ENCODE peak calls at places on chromosomes 16 and 17, in nine cellular contexts. One of them, this sample, is unnamed.

GRCh38 chr17:71110326-71110725 is 941.0 kb downstream of the KCNJ2 start:
- DNase-seq in vagina: no peak
- DNase-seq in thoracic aorta: no peak
- DNase-seq in uterus: no peak
- DNase-seq in H9: no peak
- DNase-seq in heart left ventricle: no peak
- DNase-seq in cardiac muscle cell: no peak
- DNase-seq in SJSA1: no peak
- DNase-seq in kidney: no peak
- DNase-seq in this sample: no peak

GRCh38 chr17:1779571-1780074 is 17.8 kb downstream of the SERPINF1 start:
- DNase-seq in uterus: peak; percentile 91
- DNase-seq in thoracic aorta: no peak
- DNase-seq in kidney: peak; percentile 84
- DNase-seq in heart left ventricle: peak; percentile 80
- DNase-seq in SJSA1: peak; percentile 80
- DNase-seq in cardiac muscle cell: peak; percentile 99
- DNase-seq in H9: no peak
- DNase-seq in vagina: no peak
- DNase-seq in this sample: peak; percentile 87

GRCh38 chr16:56477096-56477878 is 25.9 kb downstream of the OGFOD1 start:
- DNase-seq in SJSA1: peak; percentile 32
- DNase-seq in heart left ventricle: no peak
- DNase-seq in kidney: no peak
- DNase-seq in vagina: no peak
- DNase-seq in cardiac muscle cell: peak; percentile 86
- DNase-seq in uterus: no peak
- DNase-seq in H9: no peak
- DNase-seq in thoracic aorta: peak; percentile 8
- DNase-seq in this sample: no peak

GRCh38 chr16:47196457-47196856 is 52.7 kb upstream of the NETO2 start:
- DNase-seq in kidney: no peak
- DNase-seq in SJSA1: no peak
- DNase-seq in cardiac muscle cell: no peak
- DNase-seq in heart left ventricle: no peak
- DNase-seq in vagina: no peak
- DNase-seq in uterus: no peak
- DNase-seq in H9: peak; percentile 46
- DNase-seq in thoracic aorta: no peak
- DNase-seq in this sample: no peak

GRCh38 chr16:35480988-35481387 is 2021.6 kb downstream of the TP53TG3F start:
- DNase-seq in SJSA1: no peak
- DNase-seq in uterus: no peak
- DNase-seq in kidney: no peak
- DNase-seq in thoracic aorta: no peak
- DNase-seq in cardiac muscle cell: no peak
- DNase-seq in vagina: no peak
- DNase-seq in H9: no peak
- DNase-seq in heart left ventricle: no peak
- DNase-seq in this sample: no peak

GRCh38 chr17:63707151-63707550 is 7.2 kb upstream of the LIMD2 start:
- DNase-seq in heart left ventricle: no peak
- DNase-seq in cardiac muscle cell: no peak
- DNase-seq in uterus: no peak
- DNase-seq in SJSA1: no peak
- DNase-seq in kidney: no peak
- DNase-seq in thoracic aorta: no peak
- DNase-seq in H9: no peak
- DNase-seq in vagina: no peak
- DNase-seq in this sample: no peak

GRCh38 chr17:62705781-62706597 is 78.5 kb downstream of the MRC2 start:
- DNase-seq in kidney: no peak
- DNase-seq in uterus: no peak
- DNase-seq in vagina: no peak
- DNase-seq in H9: peak; percentile 86
- DNase-seq in heart left ventricle: no peak
- DNase-seq in cardiac muscle cell: peak; percentile 56
- DNase-seq in SJSA1: no peak
- DNase-seq in thoracic aorta: no peak
- DNase-seq in this sample: no peak

GRCh38 chr16:53680756-53681155 is 22.9 kb downstream of the RPGRIP1L start:
- DNase-seq in uterus: no peak
- DNase-seq in heart left ventricle: no peak
- DNase-seq in kidney: no peak
- DNase-seq in cardiac muscle cell: no peak
- DNase-seq in SJSA1: no peak
- DNase-seq in vagina: no peak
- DNase-seq in thoracic aorta: no peak
- DNase-seq in H9: no peak
- DNase-seq in this sample: no peak

GRCh38 chr17:45677770-45678169 is 106.3 kb upstream of the CRHR1 start:
- DNase-seq in kidney: no peak
- DNase-seq in SJSA1: no peak
- DNase-seq in heart left ventricle: no peak
- DNase-seq in thoracic aorta: no peak
- DNase-seq in H9: no peak
- DNase-seq in cardiac muscle cell: no peak
- DNase-seq in vagina: no peak
- DNase-seq in uterus: no peak
- DNase-seq in this sample: no peak

GRCh38 chr16:4700997-4701743 is 7.8 kb downstream of the NUDT16L1 start:
- DNase-seq in heart left ventricle: peak; percentile 61
- DNase-seq in thoracic aorta: no peak
- DNase-seq in vagina: no peak
- DNase-seq in cardiac muscle cell: no peak
- DNase-seq in H9: no peak
- DNase-seq in SJSA1: no peak
- DNase-seq in kidney: peak; percentile 62
- DNase-seq in uterus: no peak
- DNase-seq in this sample: no peak

GRCh38 chr17:77963441-77963840 is 4.9 kb downstream of the TNRC6C start:
- DNase-seq in cardiac muscle cell: peak; percentile 95
- DNase-seq in H9: no peak
- DNase-seq in vagina: no peak
- DNase-seq in uterus: peak; percentile 50
- DNase-seq in thoracic aorta: no peak
- DNase-seq in kidney: no peak
- DNase-seq in SJSA1: peak; percentile 70
- DNase-seq in heart left ventricle: peak; percentile 71
- DNase-seq in this sample: no peak

GRCh38 chr17:3669548-3669947 is 936 bp downstream of the EMC6 start:
- DNase-seq in H9: no peak
- DNase-seq in heart left ventricle: no peak
- DNase-seq in vagina: no peak
- DNase-seq in SJSA1: no peak
- DNase-seq in thoracic aorta: no peak
- DNase-seq in cardiac muscle cell: no peak
- DNase-seq in uterus: no peak
- DNase-seq in kidney: no peak
- DNase-seq in this sample: no peak

GRCh38 chr16:69838417-69838990 is 76.4 kb downstream of the WWP2 start:
- DNase-seq in vagina: no peak
- DNase-seq in H9: no peak
- DNase-seq in kidney: no peak
- DNase-seq in SJSA1: no peak
- DNase-seq in uterus: peak; percentile 31
- DNase-seq in thoracic aorta: no peak
- DNase-seq in heart left ventricle: peak; percentile 70
- DNase-seq in cardiac muscle cell: peak; percentile 10
- DNase-seq in this sample: no peak

GRCh38 chr17:59369026-59369724 is 37.7 kb downstream of the YPEL2 start:
- DNase-seq in H9: no peak
- DNase-seq in uterus: no peak
- DNase-seq in thoracic aorta: no peak
- DNase-seq in heart left ventricle: peak; percentile 38
- DNase-seq in cardiac muscle cell: peak; percentile 54
- DNase-seq in SJSA1: peak; percentile 36
- DNase-seq in vagina: no peak
- DNase-seq in kidney: no peak
- DNase-seq in this sample: no peak

GRCh38 chr16:88936008-88936912 is 40.7 kb downstream of the CBFA2T3 start:
- DNase-seq in cardiac muscle cell: no peak
- DNase-seq in uterus: no peak
- DNase-seq in SJSA1: no peak
- DNase-seq in heart left ventricle: peak; percentile 72
- DNase-seq in H9: peak; percentile 42
- DNase-seq in kidney: no peak
- DNase-seq in vagina: no peak
- DNase-seq in thoracic aorta: no peak
- DNase-seq in this sample: no peak

GRCh38 chr17:30922235-30922993 is 669 bp downstream of the ADAP2 start:
- DNase-seq in thoracic aorta: no peak
- DNase-seq in heart left ventricle: peak; percentile 28
- DNase-seq in cardiac muscle cell: no peak
- DNase-seq in uterus: no peak
- DNase-seq in vagina: no peak
- DNase-seq in kidney: peak; percentile 77
- DNase-seq in SJSA1: no peak
- DNase-seq in H9: peak; percentile 62
- DNase-seq in this sample: peak; percentile 29

GRCh38 chr16:75614247-75614897 is 8.7 kb downstream of the ADAT1 start:
- DNase-seq in H9: no peak
- DNase-seq in cardiac muscle cell: peak; percentile 26
- DNase-seq in heart left ventricle: no peak
- DNase-seq in vagina: no peak
- DNase-seq in SJSA1: no peak
- DNase-seq in kidney: no peak
- DNase-seq in thoracic aorta: no peak
- DNase-seq in uterus: no peak
- DNase-seq in this sample: no peak

GRCh38 chr17:17724991-17725852 is 44.0 kb downstream of the RAI1 start:
- DNase-seq in SJSA1: no peak
- DNase-seq in vagina: no peak
- DNase-seq in cardiac muscle cell: no peak
- DNase-seq in kidney: no peak
- DNase-seq in heart left ventricle: no peak
- DNase-seq in thoracic aorta: no peak
- DNase-seq in uterus: no peak
- DNase-seq in H9: peak; percentile 69
- DNase-seq in this sample: no peak
- H3K4me1 ChIP-seq in SJSA1: peaks cover 29% of the 10 kb centered on the region
- H3K4me1 ChIP-seq in vagina: peaks cover 69% of the 10 kb centered on the region
- H3K4me1 ChIP-seq in cardiac muscle cell: peaks cover 9% of the 10 kb centered on the region
- H3K4me1 ChIP-seq in kidney: peaks cover 9% of the 10 kb centered on the region
- H3K4me1 ChIP-seq in heart left ventricle: peaks cover 36% of the 10 kb centered on the region
- H3K4me1 ChIP-seq in thoracic aorta: peaks cover 19% of the 10 kb centered on the region
- H3K4me1 ChIP-seq in uterus: peaks cover 22% of the 10 kb centered on the region
- H3K4me1 ChIP-seq in H9: no peaks in the 10 kb centered on the region
- H3K4me1 ChIP-seq in this sample: peaks cover 3% of the 10 kb centered on the region

DNA sequence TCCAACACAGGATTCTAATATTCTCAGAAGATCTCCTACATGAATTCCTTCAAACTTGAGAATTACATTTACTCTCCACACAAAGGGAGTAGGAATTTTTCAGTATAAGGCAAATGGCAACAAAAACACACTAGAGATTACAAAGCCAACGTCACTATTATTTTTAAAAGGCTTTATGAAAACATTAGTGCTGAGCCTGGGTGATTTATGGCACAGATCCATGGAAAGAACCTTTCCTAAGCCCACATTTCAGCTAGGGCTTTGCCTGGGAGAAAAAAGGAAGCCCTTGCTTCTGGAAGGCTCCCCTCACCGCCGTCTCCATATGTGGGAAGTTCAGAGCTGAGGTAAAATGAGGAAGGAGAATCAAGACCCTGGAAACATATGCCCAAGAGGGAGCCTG is 499.4 kb upstream of the HSBP1 start:
- DNase-seq in H9: no peak
- DNase-seq in uterus: no peak
- DNase-seq in kidney: no peak
- DNase-seq in cardiac muscle cell: peak; percentile 14
- DNase-seq in thoracic aorta: no peak
- DNase-seq in SJSA1: no peak
- DNase-seq in vagina: no peak
- DNase-seq in heart left ventricle: no peak
- DNase-seq in this sample: no peak
- H3K4me1 ChIP-seq in H9: no peaks in the 10 kb centered on the region
- H3K4me1 ChIP-seq in uterus: no peaks in the 10 kb centered on the region
- H3K4me1 ChIP-seq in kidney: no peaks in the 10 kb centered on the region
- H3K4me1 ChIP-seq in cardiac muscle cell: peaks cover 4% of the 10 kb centered on the region
- H3K4me1 ChIP-seq in thoracic aorta: peaks cover 12% of the 10 kb centered on the region
- H3K4me1 ChIP-seq in SJSA1: peaks cover 11% of the 10 kb centered on the region
- H3K4me1 ChIP-seq in vagina: no peaks in the 10 kb centered on the region
- H3K4me1 ChIP-seq in heart left ventricle: no peaks in the 10 kb centered on the region
- H3K4me1 ChIP-seq in this sample: peaks cover 8% of the 10 kb centered on the region

GRCh38 chr17:67475161-67475887 is 98.2 kb downstream of the PITPNC1 start:
- DNase-seq in SJSA1: peak; percentile 70
- DNase-seq in H9: peak; percentile 85
- DNase-seq in vagina: no peak
- DNase-seq in thoracic aorta: no peak
- DNase-seq in kidney: peak; percentile 82
- DNase-seq in cardiac muscle cell: peak; percentile 78
- DNase-seq in uterus: peak; percentile 57
- DNase-seq in heart left ventricle: peak; percentile 79
- DNase-seq in this sample: peak; percentile 81
- H3K4me1 ChIP-seq in SJSA1: peaks cover 21% of the 10 kb centered on the region
- H3K4me1 ChIP-seq in H9: peaks cover 5% of the 10 kb centered on the region
- H3K4me1 ChIP-seq in vagina: peaks cover 25% of the 10 kb centered on the region
- H3K4me1 ChIP-seq in thoracic aorta: peaks cover 7% of the 10 kb centered on the region
- H3K4me1 ChIP-seq in kidney: peaks cover 24% of the 10 kb centered on the region
- H3K4me1 ChIP-seq in cardiac muscle cell: no peaks in the 10 kb centered on the region
- H3K4me1 ChIP-seq in uterus: no peaks in the 10 kb centered on the region
- H3K4me1 ChIP-seq in heart left ventricle: peaks cover 25% of the 10 kb centered on the region
- H3K4me1 ChIP-seq in this sample: peaks cover 6% of the 10 kb centered on the region

DNA sequence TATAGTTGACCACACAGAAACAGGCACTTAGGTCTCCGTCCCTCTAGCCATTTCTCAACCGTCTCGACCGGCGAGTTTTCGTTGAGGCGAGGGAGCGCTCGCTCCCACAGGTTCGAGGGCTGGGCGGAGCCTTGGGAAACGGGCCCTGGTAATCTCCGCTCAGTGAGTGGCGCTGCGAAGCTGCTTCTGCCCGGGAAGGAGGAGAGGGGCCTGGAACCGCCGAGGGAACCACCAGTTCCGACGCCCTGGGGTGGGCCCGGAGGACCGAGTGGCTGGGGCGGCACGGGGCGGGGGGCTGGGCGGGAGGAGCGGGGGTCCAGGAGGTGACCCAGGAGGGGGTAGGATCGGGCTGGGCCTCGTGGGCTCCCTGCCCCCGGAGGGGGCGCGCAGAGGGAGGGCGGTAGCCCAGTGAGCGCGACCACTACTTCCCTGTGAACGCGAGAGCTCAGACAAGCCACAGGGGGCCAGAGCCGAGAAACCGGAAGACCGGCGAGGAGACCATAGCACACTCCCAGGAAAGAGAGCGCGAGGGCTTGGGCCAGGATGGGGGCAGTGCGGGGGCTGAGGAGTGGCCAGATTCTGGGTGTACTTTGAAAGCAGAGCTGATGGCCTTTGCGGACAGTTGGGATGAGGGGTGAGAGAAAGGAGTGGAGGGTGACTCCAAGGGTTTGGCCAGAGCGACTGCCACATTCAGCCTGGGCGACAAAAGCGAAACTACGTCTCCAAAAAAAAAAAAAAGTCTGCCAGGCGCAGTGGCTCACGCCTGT is 29.9 kb upstream of the ARL4D start:
- DNase-seq in H9: peak; percentile 95
- DNase-seq in vagina: no peak
- DNase-seq in kidney: peak; percentile 95
- DNase-seq in cardiac muscle cell: peak; percentile 91
- DNase-seq in thoracic aorta: peak; percentile 38
- DNase-seq in SJSA1: peak; percentile 96
- DNase-seq in heart left ventricle: peak; percentile 91
- DNase-seq in uterus: peak; percentile 85
- DNase-seq in this sample: peak; percentile 80
- H3K4me1 ChIP-seq in H9: peaks cover 2% of the 10 kb centered on the region
- H3K4me1 ChIP-seq in vagina: peaks cover 20% of the 10 kb centered on the region
- H3K4me1 ChIP-seq in kidney: peaks cover 12% of the 10 kb centered on the region
- H3K4me1 ChIP-seq in cardiac muscle cell: peaks cover 26% of the 10 kb centered on the region
- H3K4me1 ChIP-seq in thoracic aorta: peaks cover 14% of the 10 kb centered on the region
- H3K4me1 ChIP-seq in SJSA1: peaks cover 35% of the 10 kb centered on the region
- H3K4me1 ChIP-seq in heart left ventricle: peaks cover 50% of the 10 kb centered on the region
- H3K4me1 ChIP-seq in uterus: no peaks in the 10 kb centered on the region
- H3K4me1 ChIP-seq in this sample: peaks cover 6% of the 10 kb centered on the region